ENCODE peak calls at places on chromosomes 2 and 18, in four cellular contexts. F is neural crest cell, H is cardiac muscle cell, O is HL-60. M is an unnamed sample.

GRCh38 chr2:207960090-207960489 is 65.2 kb downstream of the PLEKHM3 start:
- DNase-seq in F (no peak), O (no peak), H (no peak), M (no peak)

GRCh38 chr2:3041841-3042600 is 335.6 kb downstream of the EIPR1 start:
- DNase-seq in H (no peak), O (no peak), F (no peak), M (no peak)

GRCh38 chr2:108393197-108393596 is 15.4 kb downstream of the SULT1C4 start:
- DNase-seq in O (no peak), H (no peak), F (no peak), M (no peak)

GRCh38 chr18:70578480-70578879 is 289.6 kb downstream of the SOCS6 start:
- DNase-seq in F (peak; percentile 15), H (no peak), O (no peak), M (no peak)

GRCh38 chr18:27226556-27227075 is 41.5 kb upstream of the CHST9 start:
- DNase-seq in F (no peak), H (no peak), O (no peak), M (no peak)

GRCh38 chr2:59236723-59237122 is 995.6 kb upstream of the FANCL start:
- DNase-seq in F (no peak), H (no peak), O (no peak), M (no peak)

GRCh38 chr2:46067501-46068292 is 229.5 kb upstream of the EPAS1 start:
- DNase-seq in F (no peak), O (no peak), H (no peak), M (no peak)

GRCh38 chr2:1730047-1730937 is 14.0 kb downstream of the PXDN start:
- DNase-seq in H (no peak), F (no peak), O (no peak), M (no peak)

GRCh38 chr2:10141736-10142639 is 19.4 kb downstream of the RRM2 start:
- DNase-seq in O (no peak), F (no peak), H (peak; percentile 29), M (no peak)

GRCh38 chr2:1824202-1824905 is 80.0 kb upstream of the PXDN start:
- DNase-seq in O (no peak), H (no peak), F (no peak), M (no peak)

GRCh38 chr18:70450658-70451253 is 161.9 kb downstream of the SOCS6 start:
- DNase-seq in H (peak; percentile 14), O (no peak), F (no peak), M (no peak)

GRCh38 chr18:50662177-50662576 is 102.3 kb downstream of the MAPK4 start:
- DNase-seq in O (peak; percentile 43), H (no peak), F (no peak), M (peak; percentile 37)

GRCh38 chr2:239302083-239302807 is 98.6 kb downstream of the HDAC4 start:
- DNase-seq in F (no peak), H (no peak), O (no peak), M (no peak)

GRCh38 chr2:160029270-160029628 is 33.2 kb downstream of the PLA2R1 start:
- DNase-seq in F (no peak), O (no peak), H (no peak), M (no peak)

GRCh38 chr2:100013892-100014677 is 128.3 kb downstream of the AFF3 start:
- DNase-seq in O (no peak), F (no peak), H (peak; percentile 33), M (no peak)

GRCh38 chr2:199757466-199757865 is 93.5 kb downstream of the FTCDNL1 start:
- DNase-seq in F (no peak), O (no peak), H (no peak), M (no peak)

GRCh38 chr2:68330691-68331090 is 10.9 kb upstream of the CNRIP1 start:
- DNase-seq in H (no peak), O (no peak), F (no peak), M (no peak)

GRCh38 chr2:220410296-220410695 is 782.9 kb downstream of the SLC4A3 start:
- DNase-seq in O (no peak), H (no peak), F (no peak), M (no peak)

GRCh38 chr2:193103064-193103463 is 908.3 kb upstream of the TMEFF2 start:
- DNase-seq in H (no peak), O (no peak), F (no peak), M (no peak)

GRCh38 chr18:74299746-74300145 is 8.0 kb upstream of the CYB5A start:
- DNase-seq in H (no peak), F (no peak), O (no peak), M (no peak)

GRCh38 chr2:222572761-222573174 is 83.1 kb downstream of the FARSB start:
- DNase-seq in F (no peak), H (peak; percentile 47), O (no peak), M (no peak)

GRCh38 chr2:33197198-33197938 is 250.6 kb downstream of the LTBP1 start:
- DNase-seq in F (no peak), O (no peak), H (no peak), M (no peak)

GRCh38 chr2:20064841-20065240 is 13.4 kb upstream of the LAPTM4A start:
- DNase-seq in F (no peak), H (no peak), O (no peak), M (no peak)

GRCh38 chr2:198054299-198054698 is 249.9 kb downstream of the PLCL1 start:
- DNase-seq in H (peak; percentile 44), O (peak; percentile 11), F (no peak), M (peak; percentile 37)

GRCh38 chr18:489244-490023 is 11.1 kb downstream of the COLEC12 start:
- DNase-seq in F (no peak), H (no peak), O (no peak), M (no peak)

GRCh38 chr2:168490015-168490874 is 34.2 kb downstream of the CERS6 start:
- DNase-seq in O (peak; percentile 79), H (peak; percentile 47), F (no peak), M (peak; percentile 65)

GRCh38 chr18:12911025-12911927 is 27.2 kb upstream of the PTPN2 start:
- DNase-seq in O (no peak), H (no peak), F (no peak), M (peak; percentile 73)

GRCh38 chr18:58768293-58768974 is 96.2 kb upstream of the ZNF532 start:
- DNase-seq in H (peak; percentile 88), O (peak; percentile 60), F (peak; percentile 82), M (peak; percentile 88)

DNA sequence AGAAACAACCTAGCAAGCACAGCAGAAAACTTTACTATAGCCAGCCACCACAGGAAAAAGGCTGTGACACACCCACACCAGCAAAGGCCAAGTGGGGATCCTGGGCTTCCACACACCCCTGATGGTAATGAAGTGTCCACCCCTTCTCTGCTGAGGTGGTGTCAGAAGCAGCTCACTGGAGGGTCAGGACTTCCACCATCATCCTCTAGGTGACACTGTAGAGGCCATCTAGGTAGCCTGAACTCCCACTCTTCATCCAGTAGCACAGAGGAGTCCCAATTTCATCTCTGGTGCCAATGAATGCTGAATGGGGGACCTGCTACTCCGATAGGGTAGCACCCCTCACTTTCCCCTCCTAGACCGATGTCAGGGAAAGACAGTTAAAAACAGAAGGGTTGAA is 1544.4 kb downstream of the LRP1B start:
- DNase-seq in O (peak; percentile 25), F (peak; percentile 4), H (peak; percentile 49), M (peak; percentile 30)
- TF ChIP-seq CTCF in O (peak; percentile 73), F (peak; percentile 52), H (peak; percentile 63), M (peak; percentile 64)

GRCh38 chr2:129748653-129749052 is 230.8 kb upstream of the RAB6C start:
- DNase-seq in F (no peak), O (no peak), H (peak; percentile 49), M (no peak)
- TF ChIP-seq CTCF in F (peak; percentile 59), O (no peak), H (no peak), M (no peak)

GRCh38 chr2:227888289-227888688 is 16.9 kb downstream of the DAW1 start:
- DNase-seq in O (no peak), H (peak; percentile 18), F (no peak), M (no peak)

GRCh38 chr2:227889336-227889735 is 17.9 kb downstream of the DAW1 start:
- DNase-seq in F (no peak), O (no peak), H (no peak), M (no peak)

GRCh38 chr2:227891673-227892072 is 20.2 kb downstream of the DAW1 start:
- DNase-seq in O (no peak), F (no peak), H (no peak), M (no peak)

GRCh38 chr2:227890495-227891079 is 19.2 kb downstream of the DAW1 start:
- DNase-seq in O (no peak), H (peak; percentile 75), F (no peak), M (peak; percentile 34)
- TF ChIP-seq CTCF in O (peak; percentile 37), H (peak; percentile 51), F (peak; percentile 85), M (peak; percentile 57)

GRCh38 chr2:62564380-62565137 is 58.6 kb upstream of the TMEM17 start:
- DNase-seq in F (no peak), H (no peak), O (no peak), M (no peak)

GRCh38 chr2:62556082-62556481 is 50.1 kb upstream of the TMEM17 start:
- DNase-seq in O (no peak), F (no peak), H (no peak), M (no peak)

GRCh38 chr2:62561586-62561985 is 55.6 kb upstream of the TMEM17 start:
- DNase-seq in F (no peak), O (no peak), H (no peak), M (no peak)

GRCh38 chr2:62558743-62559142 is 52.7 kb upstream of the TMEM17 start:
- DNase-seq in H (no peak), O (no peak), F (no peak), M (no peak)

DNA sequence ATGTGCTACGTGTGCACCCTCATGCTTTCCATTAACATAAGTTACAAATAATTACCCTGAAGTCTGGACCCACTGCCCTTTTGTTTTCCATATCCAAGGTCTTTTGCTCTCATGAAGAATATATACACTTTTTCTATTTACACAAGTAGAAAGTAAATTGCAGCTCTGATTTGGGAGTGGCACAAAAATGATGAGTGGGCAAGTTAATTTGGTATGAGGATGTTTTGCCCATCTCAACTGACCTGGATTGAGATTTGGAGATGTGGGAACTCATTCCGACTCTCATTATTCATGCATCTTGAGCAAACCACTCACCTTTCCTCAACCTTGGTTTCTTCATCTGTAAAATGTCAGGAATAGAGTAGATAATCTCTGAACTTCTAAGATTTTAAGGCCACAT is 53.6 kb upstream of the TMEM17 start:
- DNase-seq in O (no peak), H (no peak), F (no peak), M (no peak)
- TF ChIP-seq CTCF in O (no peak), H (no peak), F (no peak), M (no peak)

DNA sequence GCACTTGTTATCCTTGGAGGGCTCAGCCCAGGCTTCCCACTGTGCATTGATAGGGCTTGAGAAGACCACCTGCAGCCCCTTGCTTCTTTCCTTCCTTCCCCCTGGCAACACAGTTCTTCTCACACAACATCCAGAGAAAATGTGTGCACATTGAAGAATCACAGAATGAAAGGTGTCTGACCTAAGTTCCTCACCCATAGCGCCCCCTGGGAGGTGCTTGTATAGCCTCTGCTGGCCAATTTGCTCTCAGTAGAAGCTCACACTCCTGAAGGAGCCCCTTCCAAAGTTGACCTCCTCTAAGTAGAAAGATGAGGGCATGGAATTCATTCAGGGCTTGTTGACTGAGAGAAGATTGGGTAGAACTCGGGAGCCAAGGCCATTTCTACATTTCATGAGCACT is 758.4 kb upstream of the KLHL29 start:
- DNase-seq in O (no peak), F (no peak), H (peak; percentile 44), M (no peak)
- TF ChIP-seq CTCF in O (peak; percentile 8), F (peak; percentile 20), H (no peak), M (no peak)

DNA sequence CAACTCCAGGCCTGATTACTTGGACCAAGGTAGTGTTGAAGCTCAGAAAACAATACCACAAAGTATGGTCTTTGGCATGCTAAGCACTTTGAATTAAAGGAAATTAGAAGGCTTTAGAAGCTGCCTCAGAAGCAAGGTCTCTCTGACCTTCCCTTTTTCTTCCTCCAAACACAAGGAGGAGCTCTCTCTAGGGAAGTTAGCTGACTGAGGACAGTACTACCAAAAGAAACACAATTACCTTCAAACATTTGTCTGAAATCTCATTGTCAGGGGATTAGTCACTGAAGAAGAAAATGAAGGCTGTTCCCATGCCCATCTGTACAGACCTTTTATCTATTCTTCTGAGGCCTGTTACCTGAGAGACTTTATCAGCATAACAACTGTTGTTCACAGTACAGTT is 279.3 kb downstream of the CDH20 start:
- DNase-seq in O (peak; percentile 9), F (no peak), H (no peak), M (no peak)
- TF ChIP-seq CTCF in O (no peak), F (no peak), H (peak; percentile 16), M (no peak)

M was measured in GM10248.